ENCODE peak calls at places on chromosome 6, in eight cellular contexts. D, L, T, J, F, N, K and X are unnamed samples. For H3K9me3, the result is how much of the 10 kb centered on the place peaks cover.

GRCh38 chr6:17527076-17527475 is 73.0 kb upstream of the FAM8A1 start:
- DNase-seq in D (no peak), L (no peak), T (no peak), J (no peak), F (no peak), N (no peak), K (no peak), X (no peak)

GRCh38 chr6:56860466-56860865 is 94.4 kb upstream of the BEND6 start:
- DNase-seq in D (no peak), L (no peak), T (no peak), J (no peak), F (no peak), N (peak), K (no peak), X (no peak)

GRCh38 chr6:28838289-28838633 is 85.5 kb downstream of the TRIM27 start:
- DNase-seq in D (no peak), L (peak), T (peak), J (peak), F (peak), N (no peak), K (peak), X (peak)

GRCh38 chr6:107673076-107673494 is 151.0 kb downstream of the SCML4 start:
- DNase-seq in D (no peak), L (peak), T (no peak), J (peak), F (no peak), N (no peak), K (no peak), X (no peak)

GRCh38 chr6:150550244-150550643 is 49.4 kb upstream of the PLEKHG1 start:
- DNase-seq in D (no peak), L (no peak), T (no peak), J (no peak), F (no peak), N (no peak), K (no peak), X (no peak)

GRCh38 chr6:37971263-37971662 is 151.7 kb downstream of the ZFAND3 start:
- DNase-seq in D (no peak), L (no peak), T (no peak), J (no peak), F (no peak), N (no peak), K (no peak), X (no peak)

GRCh38 chr6:38137609-38138008 is 318.1 kb downstream of the ZFAND3 start:
- DNase-seq in D (no peak), L (no peak), T (no peak), J (no peak), F (no peak), N (no peak), K (no peak), X (no peak)

GRCh38 chr6:106702046-106702445 is 72.7 kb downstream of the QRSL1 start:
- DNase-seq in D (no peak), L (no peak), T (no peak), J (no peak), F (no peak), N (no peak), K (no peak), X (no peak)

GRCh38 chr6:3571836-3572235 is 115.0 kb upstream of the SLC22A23 start:
- DNase-seq in D (no peak), L (no peak), T (no peak), J (no peak), F (no peak), N (no peak), K (no peak), X (no peak)

GRCh38 chr6:137637161-137637560 is 143.0 kb upstream of the OLIG3 start:
- DNase-seq in D (no peak), L (no peak), T (no peak), J (no peak), F (peak), N (no peak), K (no peak), X (no peak)

GRCh38 chr6:101393291-101394251 is at the start of gene GRIK2:
- DNase-seq in D (no peak), L (no peak), T (peak), J (no peak), F (peak), N (no peak), K (no peak), X (peak)

GRCh38 chr6:166977626-166978550 is 21.3 kb upstream of the CEP43 start:
- DNase-seq in D (no peak), L (no peak), T (no peak), J (no peak), F (no peak), N (no peak), K (no peak), X (no peak)

GRCh38 chr6:14630136-14630535 is 512.6 kb downstream of the CD83 start:
- DNase-seq in D (no peak), L (no peak), T (no peak), J (no peak), F (no peak), N (no peak), K (no peak), X (no peak)

GRCh38 chr6:84606860-84607259 is 157.5 kb downstream of the TBX18 start:
- DNase-seq in D (no peak), L (no peak), T (no peak), J (no peak), F (no peak), N (no peak), K (no peak), X (no peak)

GRCh38 chr6:88705601-88706000 is 257.8 kb downstream of the RNGTT start:
- DNase-seq in D (no peak), L (no peak), T (no peak), J (no peak), F (no peak), N (no peak), K (no peak), X (no peak)

GRCh38 chr6:19309661-19310060 is 527.5 kb upstream of the ID4 start:
- DNase-seq in D (no peak), L (no peak), T (no peak), J (no peak), F (no peak), N (no peak), K (no peak), X (no peak)

GRCh38 chr6:108168501-108168979 is 2.7 kb downstream of the NR2E1 start:
- DNase-seq in D (no peak), L (no peak), T (peak), J (peak), F (peak), N (no peak), K (no peak), X (no peak)

GRCh38 chr6:3535716-3536435 is 79.0 kb upstream of the SLC22A23 start:
- DNase-seq in D (no peak), L (no peak), T (no peak), J (no peak), F (no peak), N (no peak), K (no peak), X (no peak)

GRCh38 chr6:39295538-39295937 is 18.7 kb downstream of the KCNK17 start:
- DNase-seq in D (no peak), L (no peak), T (peak), J (no peak), F (no peak), N (no peak), K (no peak), X (no peak)

GRCh38 chr6:75418233-75418632 is 75.4 kb downstream of the FILIP1 start:
- DNase-seq in D (no peak), L (no peak), T (no peak), J (no peak), F (no peak), N (no peak), K (no peak), X (no peak)

GRCh38 chr6:6588064-6588923 is at the start of gene LY86:
- DNase-seq in D (no peak), L (peak), T (peak), J (peak), F (no peak), N (no peak), K (no peak), X (no peak)

GRCh38 chr6:19803331-19804330 is 33.5 kb upstream of the ID4 start:
- DNase-seq in D (no peak), L (no peak), T (no peak), J (no peak), F (no peak), N (no peak), K (no peak), X (no peak)

GRCh38 chr6:160992323-160993314 is 1.1 kb downstream of the MAP3K4 start:
- DNase-seq in D (no peak), L (peak), T (no peak), J (peak), F (peak), N (peak), K (peak), X (peak)

GRCh38 chr6:39760246-39760952 is 31.8 kb upstream of the DAAM2 start:
- DNase-seq in D (no peak), L (no peak), T (no peak), J (no peak), F (no peak), N (no peak), K (no peak), X (no peak)

GRCh38 chr6:14038636-14039035 is 78.9 kb upstream of the CD83 start:
- DNase-seq in D (no peak), L (no peak), T (no peak), J (no peak), F (no peak), N (no peak), K (no peak), X (no peak)

GRCh38 chr6:144893737-144894151 is 608.6 kb downstream of the UTRN start:
- DNase-seq in D (no peak), L (no peak), T (no peak), J (no peak), F (no peak), N (no peak), K (no peak), X (no peak)

GRCh38 chr6:108748959-108749358 is 99.3 kb upstream of the ARMC2 start:
- DNase-seq in D (no peak), L (no peak), T (no peak), J (no peak), F (no peak), N (no peak), K (no peak), X (no peak)

DNA sequence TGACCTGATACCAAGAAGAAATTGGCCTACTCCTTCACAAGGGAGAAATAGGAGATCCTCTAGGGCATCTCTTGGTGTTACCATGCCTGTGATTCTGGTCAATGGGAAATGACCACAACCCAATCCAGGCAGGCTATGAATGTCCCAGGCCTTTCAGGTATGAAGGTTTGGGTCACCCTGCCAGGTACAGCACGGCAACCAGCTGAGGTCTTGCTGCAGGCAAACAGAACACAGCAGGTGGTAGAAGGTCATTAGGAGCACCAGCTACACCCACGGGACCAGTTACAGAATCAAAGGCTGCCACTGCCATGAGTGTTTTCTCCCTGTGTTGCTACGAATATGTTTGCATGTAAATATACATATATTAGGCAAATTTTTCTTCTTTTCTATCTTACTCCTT is 202.3 kb downstream of the ERMARD start:
- DNase-seq in D (no peak), L (no peak), T (no peak), J (no peak), F (no peak), N (no peak), K (no peak), X (no peak)
- H3K9me3 ChIP-seq in D (under half), L (under half), T (under half), J (under half), F (under half), N (under half), K (under half), X (under half)

GRCh38 chr6:136087986-136088385 is 162.1 kb downstream of the MTFR2 start:
- DNase-seq in D (no peak), L (no peak), T (no peak), J (no peak), F (no peak), N (no peak), K (no peak), X (no peak)
- TF ChIP-seq CTCF in D (no peak), L (no peak), T (no peak), J (no peak), F (no peak), N (no peak), K (no peak), X (no peak)

DNA sequence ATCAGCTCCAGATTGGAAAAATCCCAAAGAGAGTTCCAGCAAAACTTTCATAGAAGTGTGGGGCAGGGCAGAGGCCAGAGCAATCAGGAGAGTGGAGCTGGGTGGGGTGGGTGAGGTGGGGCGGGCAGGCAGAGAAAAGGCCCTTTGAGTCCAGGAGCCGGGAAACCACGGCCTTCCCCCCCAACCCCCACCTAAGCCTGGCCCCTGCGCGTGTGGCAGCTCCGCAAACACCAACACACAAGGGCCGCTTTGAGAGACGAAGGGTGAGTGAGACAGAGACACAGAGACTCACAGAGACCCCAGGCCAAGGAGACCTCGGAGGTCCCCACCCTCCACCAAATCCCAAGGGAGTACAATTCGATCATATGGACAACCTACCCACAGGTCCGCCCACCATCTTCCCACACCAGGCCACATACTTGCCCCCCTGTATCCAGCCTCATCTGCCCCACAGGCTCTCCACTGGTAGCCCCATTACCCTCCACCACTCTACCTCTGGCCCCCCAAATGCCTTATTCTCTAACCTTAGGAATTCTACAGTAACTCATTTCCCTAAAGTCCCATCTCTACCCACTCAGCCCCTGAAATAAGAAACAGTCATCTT is 1.7 kb downstream of the COL11A2 start:
- DNase-seq in D (no peak), L (no peak), T (no peak), J (no peak), F (no peak), N (no peak), K (no peak), X (no peak)
- H3K4me3 ChIP-seq in D (no peak), L (no peak), T (no peak), J (no peak), F (no peak), N (no peak), K (no peak), X (no peak)

GRCh38 chr6:132314432-132314831 is 86.8 kb downstream of the MOXD1 start:
- DNase-seq in D (no peak), L (no peak), T (no peak), J (no peak), F (no peak), N (no peak), K (no peak), X (no peak)
- H3K9me3 ChIP-seq in D (under half), L (half or more), T (under half), J (under half), F (under half), N (under half), K (under half), X (under half)